ENCODE peak calls at places on chromosomes 2 and 18, in four cellular contexts. B is HL-60, E is left ventricle myocardium inferior, P is fibroblast of mammary gland. J is an unnamed sample.

GRCh38 chr18:35042389-35043066 is 1.3 kb downstream of the MAPRE2 start:
- DNase-seq in B (no peak), E (no peak), P (no peak), J (peak)

GRCh38 chr2:90069290-90069894 is 1377.9 kb downstream of the RPIA start:
- DNase-seq in B (peak), E (no peak), P (peak), J (peak)

GRCh38 chr2:40448476-40449079 is 3.3 kb downstream of the SLC8A1 start:
- DNase-seq in B (peak), E (no peak), P (peak), J (peak)

GRCh38 chr2:215299337-215299859 is 12.5 kb upstream of the ATIC start:
- DNase-seq in B (no peak), E (no peak), P (no peak), J (no peak)

GRCh38 chr2:155972916-155973315 is 359.6 kb downstream of the NR4A2 start:
- DNase-seq in B (no peak), E (no peak), P (no peak), J (no peak)

GRCh38 chr18:42178381-42179080 is 223.5 kb downstream of the PIK3C3 start:
- DNase-seq in B (no peak), E (no peak), P (no peak), J (no peak)

GRCh38 chr2:25252291-25253152 is 84.1 kb upstream of the POMC start:
- DNase-seq in B (no peak), E (peak), P (peak), J (peak)

GRCh38 chr18:77115461-77115907 is 17.1 kb downstream of the MBP start:
- DNase-seq in B (no peak), E (no peak), P (no peak), J (no peak)

GRCh38 chr2:207523005-207523404 is 6.8 kb upstream of the CREB1 start:
- DNase-seq in B (no peak), E (no peak), P (no peak), J (no peak)

GRCh38 chr2:241900251-241901017 is 30.9 kb downstream of the RTP5 start:
- DNase-seq in B (no peak), E (no peak), P (no peak), J (no peak)

GRCh38 chr2:25794544-25795276 is 83.6 kb downstream of the ASXL2 start:
- DNase-seq in B (no peak), E (no peak), P (no peak), J (no peak)

GRCh38 chr2:58533376-58533775 is 292.3 kb upstream of the FANCL start:
- DNase-seq in B (no peak), E (no peak), P (no peak), J (no peak)

GRCh38 chr2:238290079-238290478 is 1.7 kb upstream of the PER2 start:
- DNase-seq in B (no peak), E (peak), P (no peak), J (peak)

GRCh38 chr2:4101938-4102337 is 398.6 kb downstream of the DCDC2C start:
- DNase-seq in B (no peak), E (no peak), P (no peak), J (no peak)

GRCh38 chr2:10028988-10029874 is 14.1 kb upstream of the KLF11 start:
- DNase-seq in B (peak), E (peak), P (no peak), J (no peak)

GRCh38 chr2:121707344-121707919 is 29.2 kb downstream of the NIFK start:
- DNase-seq in B (peak), E (no peak), P (no peak), J (no peak)

GRCh38 chr2:99806758-99807157 is 316.9 kb upstream of the REV1 start:
- DNase-seq in B (no peak), E (no peak), P (peak), J (peak)

GRCh38 chr2:86225581-86225980 is 26.3 kb downstream of the MRPL35 start:
- DNase-seq in B (peak), E (peak), P (no peak), J (peak)

GRCh38 chr2:58812766-58813344 is 571.7 kb upstream of the FANCL start:
- DNase-seq in B (no peak), E (no peak), P (no peak), J (no peak)

GRCh38 chr18:57410749-57411148 is 24.4 kb upstream of the ONECUT2 start:
- DNase-seq in B (no peak), E (no peak), P (no peak), J (no peak)

GRCh38 chr2:72917138-72917874 is at the start of gene EMX1:
- DNase-seq in B (peak), E (no peak), P (no peak), J (no peak)

GRCh38 chr2:46096272-46096671 is 200.9 kb upstream of the EPAS1 start:
- DNase-seq in B (no peak), E (no peak), P (no peak), J (no peak)

GRCh38 chr2:47255794-47256193 is 100.7 kb upstream of the STPG4 start:
- DNase-seq in B (no peak), E (no peak), P (no peak), J (no peak)

GRCh38 chr2:86065512-86065911 is 40.2 kb downstream of the POLR1A start:
- DNase-seq in B (no peak), E (no peak), P (peak), J (peak)

GRCh38 chr2:18645315-18645714 is 55.9 kb upstream of the NT5C1B start:
- DNase-seq in B (no peak), E (no peak), P (peak), J (no peak)

GRCh38 chr2:109636290-109636675 is 22.1 kb downstream of the SOWAHC start:
- DNase-seq in B (peak), E (no peak), P (no peak), J (peak)

GRCh38 chr2:212921711-212922110 is 229.7 kb downstream of the IKZF2 start:
- DNase-seq in B (no peak), E (no peak), P (no peak), J (no peak)

GRCh38 chr2:226720948-226721347 is 78.7 kb downstream of the IRS1 start:
- DNase-seq in B (no peak), E (no peak), P (no peak), J (no peak)

GRCh38 chr18:741931-742512 is 29.6 kb upstream of the ENOSF1 start:
- DNase-seq in B (peak), E (no peak), P (peak), J (peak)

GRCh38 chr18:31065036-31065773 is 22.7 kb upstream of the DSC3 start:
- DNase-seq in B (no peak), E (no peak), P (no peak), J (no peak)

GRCh38 chr2:32931519-32931918 is 15.2 kb upstream of the LTBP1 start:
- DNase-seq in B (no peak), E (no peak), P (no peak), J (no peak)
- H3K4me3 ChIP-seq in B (no peak), E (no peak), P (no peak), J (no peak)

DNA sequence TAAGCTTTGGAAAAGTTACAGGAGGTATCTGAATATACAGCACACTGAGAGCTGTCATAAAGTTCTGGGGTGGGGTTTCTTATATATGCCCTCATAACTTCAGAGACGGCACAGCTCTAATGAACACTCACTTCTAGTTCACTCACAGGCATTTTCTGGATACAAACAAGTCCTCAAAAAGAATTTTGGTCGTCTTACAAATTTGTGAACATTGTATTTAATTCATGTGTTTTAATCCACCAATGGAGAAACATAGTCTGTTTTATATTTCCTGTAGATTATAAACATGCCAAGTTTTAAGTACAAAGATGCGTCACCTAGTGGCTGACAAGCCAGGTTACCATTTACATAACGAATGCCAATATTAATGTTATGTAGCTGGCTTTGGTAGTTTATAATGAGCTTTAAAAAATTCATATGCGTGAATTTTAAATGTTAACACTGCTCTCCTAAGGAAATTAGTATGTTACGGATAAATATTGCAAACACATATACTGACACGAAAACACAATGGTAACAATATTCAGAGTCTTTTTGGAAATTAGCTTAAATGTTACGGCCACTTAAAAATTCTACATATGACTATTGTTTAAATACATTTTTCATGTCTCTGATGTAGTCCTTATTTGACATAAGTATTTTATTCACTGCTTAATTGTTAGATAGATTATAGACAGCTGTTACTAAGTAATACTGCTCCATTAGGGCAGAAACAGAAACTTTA is 2.5 kb downstream of the COL3A1 start:
- DNase-seq in B (no peak), E (no peak), P (peak), J (peak)
- TF ChIP-seq CTCF in B (no peak), E (peak), P (peak), J (peak)

GRCh38 chr18:9096698-9097097 is 5.8 kb upstream of the NDUFV2 start:
- DNase-seq in B (no peak), E (no peak), P (no peak), J (no peak)

GRCh38 chr18:9096013-9096383 is 6.5 kb upstream of the NDUFV2 start:
- DNase-seq in B (no peak), E (no peak), P (no peak), J (no peak)

GRCh38 chr18:9097349-9097748 is 5.2 kb upstream of the NDUFV2 start:
- DNase-seq in B (no peak), E (no peak), P (no peak), J (no peak)

GRCh38 chr18:9094307-9095226 is 7.9 kb upstream of the NDUFV2 start:
- DNase-seq in B (no peak), E (no peak), P (peak), J (peak)

GRCh38 chr18:9095297-9096012 is 7.0 kb upstream of the NDUFV2 start:
- DNase-seq in B (peak), E (no peak), P (no peak), J (peak)
- H3K4me3 ChIP-seq in B (no peak), E (no peak), P (no peak), J (no peak)

DNA sequence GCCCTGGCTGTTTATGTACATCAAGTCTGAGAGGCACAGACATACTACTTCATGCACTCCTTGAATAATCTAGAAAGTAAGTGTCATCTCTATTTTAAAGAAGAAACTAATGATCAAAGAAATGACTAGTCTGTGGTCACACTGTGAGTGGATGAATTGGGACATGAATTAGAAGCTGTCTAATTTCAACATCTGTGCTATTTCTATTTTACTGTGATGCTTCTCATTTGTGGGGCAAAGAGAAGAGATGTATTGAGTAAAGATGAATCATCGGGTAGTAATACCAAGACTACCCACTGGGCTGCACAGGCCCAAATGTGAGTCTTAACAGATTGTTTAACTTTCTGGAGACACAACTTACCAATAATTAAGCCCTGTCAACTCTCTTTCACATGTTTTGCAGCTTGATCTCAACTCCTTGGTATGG is 42.4 kb upstream of the MTIF2 start:
- DNase-seq in B (no peak), E (no peak), P (peak), J (peak)
- TF ChIP-seq CTCF in B (peak), E (no peak), P (peak), J (peak)

DNA sequence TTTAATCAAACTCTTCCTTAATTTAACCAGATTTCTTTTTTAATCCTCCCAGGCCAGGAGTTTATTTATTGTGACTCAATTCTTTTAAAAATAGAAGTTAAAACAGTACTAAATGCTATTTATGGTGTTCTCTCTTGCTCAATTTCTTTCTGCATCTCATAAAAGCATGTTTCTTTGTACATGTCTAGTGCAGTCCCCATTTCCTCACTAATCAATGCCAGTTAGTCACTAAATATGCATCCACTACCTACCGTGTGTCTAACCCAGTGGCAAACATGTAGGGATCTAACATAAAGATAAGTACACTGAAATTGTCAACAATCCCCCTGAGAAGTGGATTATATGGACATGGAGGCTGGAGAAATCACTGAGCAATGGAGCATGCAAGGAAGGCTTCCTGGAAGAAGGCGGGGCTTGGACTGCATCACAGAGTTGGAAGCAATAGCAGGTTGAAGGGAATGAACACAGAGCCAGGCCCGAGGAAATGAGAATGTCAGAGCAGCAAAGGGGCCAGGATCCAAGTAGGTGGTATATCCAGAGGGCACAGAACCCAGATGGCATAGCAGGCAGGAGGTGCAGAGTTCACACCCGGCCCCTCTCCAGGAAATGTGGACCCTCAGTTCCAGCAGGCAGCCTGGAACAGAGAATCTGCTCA is 105.3 kb upstream of the FOSL2 start:
- DNase-seq in B (no peak), E (no peak), P (peak), J (no peak)
- H3K4me3 ChIP-seq in B (no peak), E (no peak), P (no peak), J (no peak)

GRCh38 chr2:74632209-74632938 is 15.8 kb downstream of the M1AP start:
- DNase-seq in B (no peak), E (no peak), P (peak), J (peak)
- TF ChIP-seq CTCF in B (no peak), E (no peak), P (peak), J (peak)

GRCh38 chr2:145751634-145752033 is 1231.7 kb upstream of the ZEB2 start:
- DNase-seq in B (peak), E (no peak), P (peak), J (peak)
- H3K4me3 ChIP-seq in B (no peak), E (no peak), P (no peak), J (no peak)

GRCh38 chr18:7023581-7023980 is 94.0 kb downstream of the LAMA1 start:
- DNase-seq in B (no peak), E (no peak), P (no peak), J (no peak)

GRCh38 chr18:7020995-7021777 is 96.4 kb downstream of the LAMA1 start:
- DNase-seq in B (no peak), E (no peak), P (no peak), J (no peak)

GRCh38 chr18:7025194-7025593 is 92.4 kb downstream of the LAMA1 start:
- DNase-seq in B (no peak), E (no peak), P (no peak), J (no peak)

GRCh38 chr18:7017013-7017412 is 100.6 kb downstream of the LAMA1 start:
- DNase-seq in B (no peak), E (no peak), P (peak), J (no peak)

GRCh38 chr18:7021994-7022840 is 95.4 kb downstream of the LAMA1 start:
- DNase-seq in B (peak), E (no peak), P (peak), J (no peak)
- TF ChIP-seq CTCF in B (peak), E (peak), P (peak), J (no peak)